ENCODE peak calls at places on chromosome 1, in eight cellular contexts. H is activated CD8-positive, alpha-beta memory T cell treated with anti-CD3 and anti-CD28 coated beads for 4 hours; X is GM23248; P is ascending aorta; G is occipital lobe; T is AG20443; K is KBM-7; I is CD8-positive, alpha-beta memory T cell. L is an unnamed sample.

GRCh38 chr1:18890704-18891103 is 11.7 kb downstream of the ALDH4A1 start:
- DNase-seq in X (peak), K (no peak), T (peak), G (no peak), P (peak), I (no peak), H (no peak), L (no peak)

GRCh38 chr1:24252185-24252584 is 65.1 kb upstream of the IFNLR1 start:
- DNase-seq in K (no peak), P (no peak), X (no peak), H (no peak), G (no peak), T (no peak), I (no peak), L (no peak)

GRCh38 chr1:217493290-217493689 is 137.6 kb downstream of the GPATCH2 start:
- DNase-seq in G (no peak), T (no peak), H (no peak), I (no peak), K (no peak), X (peak), P (no peak), L (no peak)

GRCh38 chr1:29394521-29394921 is 158.2 kb downstream of the PTPRU start:
- DNase-seq in X (no peak), G (no peak), I (no peak), T (no peak), P (no peak), K (no peak), H (no peak), L (no peak)

GRCh38 chr1:145963218-145964019 is 956 bp downstream of the ANKRD34A start:
- DNase-seq in P (no peak), H (no peak), X (peak), K (no peak), I (no peak), T (no peak), G (no peak), L (no peak)

GRCh38 chr1:109807822-109808680 is 44.3 kb upstream of the EPS8L3 start:
- DNase-seq in P (peak), T (peak), H (no peak), K (no peak), X (peak), G (no peak), I (no peak), L (no peak)

GRCh38 chr1:119323216-119323982 is 45.2 kb upstream of the HAO2 start:
- DNase-seq in X (no peak), K (no peak), G (no peak), T (no peak), H (no peak), P (no peak), I (no peak), L (no peak)

GRCh38 chr1:224624432-224624831 is 8.3 kb downstream of the CNIH3 start:
- DNase-seq in H (no peak), G (no peak), I (no peak), X (no peak), K (no peak), P (no peak), T (no peak), L (no peak)

GRCh38 chr1:97034651-97035050 is 313.1 kb downstream of the PTBP2 start:
- DNase-seq in K (no peak), P (no peak), H (no peak), I (no peak), G (no peak), T (no peak), X (no peak), L (no peak)

GRCh38 chr1:37858931-37859506 is 373 bp downstream of the MTF1 start:
- DNase-seq in K (no peak), G (no peak), P (no peak), I (no peak), X (peak), T (peak), H (no peak), L (no peak)

GRCh38 chr1:40592107-40592773 is 60.8 kb downstream of the ZNF684 start:
- DNase-seq in K (peak), H (no peak), G (peak), T (peak), X (peak), I (no peak), P (no peak), L (no peak)

GRCh38 chr1:16006552-16007485 is 2.8 kb downstream of the SRARP start:
- DNase-seq in H (no peak), K (peak), T (peak), P (no peak), G (no peak), I (no peak), X (peak), L (no peak)